ENCODE peak calls at places on chromosomes 13 and 19, in four cellular contexts. H, C, N and D are unnamed samples.

GRCh38 chr19:50414850-50415660 is 3.7 kb upstream of the SPIB start:
- DNase-seq in H (no peak), C (peak; percentile 92), N (peak; percentile 98), D (peak; percentile 54)

GRCh38 chr19:45103625-45104319 is 10.8 kb downstream of the PPP1R37 start:
- DNase-seq in H (no peak), C (no peak), N (no peak), D (no peak)

GRCh38 chr13:31124225-31124624 is 37.5 kb downstream of the HSPH1 start:
- DNase-seq in H (no peak), C (no peak), N (no peak), D (no peak)

GRCh38 chr13:31638577-31638976 is 100.7 kb upstream of the RXFP2 start:
- DNase-seq in H (no peak), C (no peak), N (no peak), D (peak; percentile 65)

GRCh38 chr13:33349996-33350826 is 64.7 kb upstream of the STARD13 start:
- DNase-seq in H (no peak), C (no peak), N (peak; percentile 60), D (peak; percentile 39)

GRCh38 chr19:16726916-16727315 is 7.3 kb downstream of the NWD1 start:
- DNase-seq in H (no peak), C (no peak), N (no peak), D (no peak)

GRCh38 chr13:41605319-41606285 is 148.3 kb downstream of the RGCC start:
- DNase-seq in H (no peak), C (no peak), N (no peak), D (no peak)

GRCh38 chr13:63455938-63456337 is 2040.3 kb upstream of the PCDH20 start:
- DNase-seq in H (no peak), C (no peak), N (no peak), D (no peak)

GRCh38 chr19:12880551-12881171 is 588 bp downstream of the DNASE2 start:
- DNase-seq in H (no peak), C (no peak), N (no peak), D (peak; percentile 6)

GRCh38 chr19:11530432-11530831 is 1.5 kb upstream of the ECSIT start:
- DNase-seq in H (no peak), C (peak; percentile 80), N (peak; percentile 83), D (peak; percentile 78)

GRCh38 chr19:18735752-18736151 is 52.3 kb downstream of the CRTC1 start:
- DNase-seq in H (no peak), C (no peak), N (no peak), D (no peak)

GRCh38 chr13:21625366-21625765 is 21.4 kb upstream of the MICU2 start:
- DNase-seq in H (no peak), C (peak; percentile 28), N (no peak), D (peak; percentile 52)

GRCh38 chr19:35751839-35752745 is 3.7 kb downstream of the LIN37 start:
- DNase-seq in H (no peak), C (no peak), N (no peak), D (no peak)

GRCh38 chr13:107203146-107203847 is 635.4 kb upstream of the ARGLU1 start:
- DNase-seq in H (no peak), C (peak; percentile 3), N (peak; percentile 60), D (no peak)

GRCh38 chr19:19657397-19657783 is 6.1 kb downstream of the ATP13A1 start:
- DNase-seq in H (no peak), C (no peak), N (no peak), D (no peak)

GRCh38 chr13:32229443-32229842 is 85.7 kb downstream of the ZAR1L start:
- DNase-seq in H (no peak), C (no peak), N (no peak), D (peak; percentile 28)

GRCh38 chr13:109604894-109605293 is 181.5 kb downstream of the IRS2 start:
- DNase-seq in H (no peak), C (no peak), N (no peak), D (no peak)

GRCh38 chr13:106095919-106096318 is 439.5 kb downstream of the EFNB2 start:
- DNase-seq in H (no peak), C (no peak), N (no peak), D (no peak)

GRCh38 chr13:73056054-73056962 is 2.5 kb upstream of the KLF5 start:
- DNase-seq in H (no peak), C (no peak), N (no peak), D (peak; percentile 84)

GRCh38 chr13:106691251-106691650 is 123.3 kb upstream of the ARGLU1 start:
- DNase-seq in H (no peak), C (no peak), N (no peak), D (no peak)

GRCh38 chr13:52744842-52745241 is 5.2 kb upstream of the CNMD start:
- DNase-seq in H (no peak), C (no peak), N (no peak), D (no peak)

GRCh38 chr13:37023871-37024270 is 23.3 kb downstream of the EXOSC8 start:
- DNase-seq in H (no peak), C (no peak), N (no peak), D (peak; percentile 70)

GRCh38 chr19:534088-534487 is 2.5 kb downstream of the CDC34 start:
- DNase-seq in H (no peak), C (no peak), N (no peak), D (no peak)

GRCh38 chr19:10044390-10044789 is 31.1 kb downstream of the RDH8 start:
- DNase-seq in H (no peak), C (peak; percentile 34), N (no peak), D (no peak)

GRCh38 chr13:40609972-40610726 is 56.3 kb downstream of the FOXO1 start:
- DNase-seq in H (no peak), C (no peak), N (no peak), D (no peak)

GRCh38 chr19:4232614-4233281 is 3.4 kb downstream of the EBI3 start:
- DNase-seq in H (no peak), C (no peak), N (peak; percentile 55), D (no peak)

GRCh38 chr19:56837492-56837891 is 3.0 kb downstream of the PEG3 start:
- DNase-seq in H (no peak), C (no peak), N (no peak), D (no peak)

GRCh38 chr19:50158577-50158976 is 4.5 kb downstream of the IZUMO2 start:
- DNase-seq in H (no peak), C (no peak), N (no peak), D (no peak)

GRCh38 chr19:53161123-53161522 is 2.3 kb upstream of the ZNF347 start:
- DNase-seq in H (no peak), C (peak; percentile 88), N (no peak), D (no peak)

GRCh38 chr13:49240017-49240416 is 7.7 kb upstream of the CDADC1 start:
- DNase-seq in H (no peak), C (peak; percentile 30), N (no peak), D (peak; percentile 46)

GRCh38 chr19:4007836-4008539 is 452 bp downstream of the PIAS4 start:
- DNase-seq in H (no peak), C (peak; percentile 62), N (peak; percentile 55), D (no peak)

GRCh38 chr19:33647146-33647545 is 25.4 kb downstream of the CHST8 start:
- DNase-seq in H (no peak), C (no peak), N (no peak), D (no peak)

GRCh38 chr19:18152817-18153554 is at the start of gene PIK3R2:
- DNase-seq in H (peak; percentile 88), C (peak; percentile 99), N (peak; percentile 100), D (peak; percentile 98)

GRCh38 chr19:41886761-41887710 is 4.1 kb downstream of the ARHGEF1 start:
- DNase-seq in H (no peak), C (no peak), N (no peak), D (no peak)

GRCh38 chr13:109945206-109945960 is 159.0 kb upstream of the IRS2 start:
- DNase-seq in H (no peak), C (no peak), N (no peak), D (peak; percentile 79)

GRCh38 chr19:43901395-43902390 is 33.4 kb downstream of the ZNF45 start:
- DNase-seq in H (peak; percentile 61), C (peak; percentile 87), N (peak; percentile 88), D (peak; percentile 88)

GRCh38 chr13:42066542-42066941 is 18.1 kb downstream of the DGKH start:
- DNase-seq in H (no peak), C (no peak), N (no peak), D (peak; percentile 97)

GRCh38 chr13:102597029-102598015 is 536 bp downstream of the TPP2 start:
- DNase-seq in H (no peak), C (peak; percentile 49), N (no peak), D (peak; percentile 52)

GRCh38 chr19:30091856-30092255 is 149.8 kb downstream of the URI1 start:
- DNase-seq in H (no peak), C (no peak), N (no peak), D (no peak)

GRCh38 chr19:30092721-30093569 is 150.9 kb downstream of the URI1 start:
- DNase-seq in H (no peak), C (no peak), N (no peak), D (no peak)

GRCh38 chr19:30095171-30095570 is 153.1 kb downstream of the URI1 start:
- DNase-seq in H (no peak), C (no peak), N (no peak), D (no peak)

GRCh38 chr19:30096596-30097370 is 154.7 kb downstream of the URI1 start:
- DNase-seq in H (no peak), C (no peak), N (no peak), D (no peak)

GRCh38 chr19:30093966-30094770 is 152.1 kb downstream of the URI1 start:
- DNase-seq in H (no peak), C (no peak), N (no peak), D (no peak)
- TF ChIP-seq CHD1 in H (no peak), C (no peak), N (no peak), D (no peak)

GRCh38 chr13:75460644-75461043 is 21.3 kb downstream of the TBC1D4 start:
- DNase-seq in H (no peak), C (no peak), N (no peak), D (no peak)
- TF ChIP-seq CHD1 in H (no peak), C (no peak), N (no peak), D (no peak)

DNA sequence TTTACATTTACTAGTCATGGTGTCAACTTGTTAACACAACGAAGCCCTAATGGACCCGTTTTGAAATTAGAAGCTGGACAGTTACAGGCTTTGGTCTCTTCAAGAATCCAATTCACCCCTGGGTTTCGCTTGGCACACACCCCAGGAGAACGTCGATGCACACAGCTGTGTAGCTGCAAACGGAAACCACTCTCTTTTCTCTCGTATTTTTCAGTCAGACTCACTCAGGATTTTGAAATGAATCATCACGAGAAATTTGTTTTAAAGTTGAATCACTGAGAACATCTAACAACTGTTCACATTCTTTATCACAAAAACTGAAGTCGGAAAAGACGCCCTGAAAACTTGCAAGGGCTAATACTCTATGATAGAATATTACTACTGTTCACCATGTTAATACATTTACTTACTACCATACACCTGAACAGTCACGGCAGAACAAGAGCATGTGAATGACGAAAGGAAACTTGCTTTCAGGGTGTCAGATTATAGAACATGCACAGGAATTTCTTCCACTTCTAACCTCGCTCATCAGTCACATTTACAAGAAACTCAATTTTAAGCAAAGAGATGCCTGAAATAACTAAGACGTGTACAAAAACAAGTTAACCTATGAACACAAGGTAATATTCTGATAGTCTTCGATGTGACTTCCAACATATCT is 4.7 kb downstream of the PNMA8A start:
- DNase-seq in H (peak; percentile 55), C (no peak), N (no peak), D (peak; percentile 92)
- TF ChIP-seq CHD1 in H (no peak), C (no peak), N (no peak), D (no peak)

GRCh38 chr13:99322297-99323103 is 15.3 kb upstream of the GPR183 start:
- DNase-seq in H (peak; percentile 85), C (peak; percentile 35), N (no peak), D (peak; percentile 89)

GRCh38 chr13:99323488-99323887 is 16.3 kb upstream of the GPR183 start:
- DNase-seq in H (no peak), C (no peak), N (no peak), D (peak; percentile 51)

GRCh38 chr13:99316657-99317244 is 9.6 kb upstream of the GPR183 start:
- DNase-seq in H (no peak), C (no peak), N (no peak), D (no peak)

GRCh38 chr13:99321709-99322108 is 14.5 kb upstream of the GPR183 start:
- DNase-seq in H (no peak), C (no peak), N (no peak), D (no peak)

GRCh38 chr13:99320693-99321481 is 13.7 kb upstream of the GPR183 start:
- DNase-seq in H (no peak), C (peak; percentile 38), N (no peak), D (peak; percentile 88)
- TF ChIP-seq CHD1 in H (no peak), C (no peak), N (no peak), D (no peak)